ENCODE peak calls at places on chromosomes 12 and 14, in ten cellular contexts. B is A549, F is EH, T is adipocyte, V is heart right ventricle, X is IMR-90, N is PC-3, G is left kidney, S is foreskin fibroblast, O is cardiac fibroblast. Y is an unnamed sample.
A peak's percentile ranks its signal among the peaks of the same experiment; 100 is the strongest.

GRCh38 chr12:123713398-123714301 is 1.5 kb downstream of the ATP6V0A2 start:
- DNase-seq in B (no peak), F (peak; percentile 19), T (no peak), V (no peak), X (peak; percentile 10), N (peak; percentile 29), G (peak; percentile 14), S (peak; percentile 35), O (peak; percentile 14), Y (peak; percentile 12)

GRCh38 chr14:75793806-75794205 is 132.8 kb downstream of the TTLL5 start:
- DNase-seq in B (no peak), F (peak; percentile 18), T (peak; percentile 4), V (no peak), X (peak; percentile 20), N (peak; percentile 24), G (no peak), S (peak; percentile 27), O (peak; percentile 68), Y (no peak)

GRCh38 chr12:124779161-124780141 is 84.2 kb downstream of the SCARB1 start:
- DNase-seq in B (no peak), F (no peak), T (no peak), V (no peak), X (no peak), N (no peak), G (no peak), S (peak; percentile 11), O (no peak), Y (no peak)

GRCh38 chr12:118874698-118875548 is 106.4 kb upstream of the SRRM4 start:
- DNase-seq in B (no peak), F (no peak), T (no peak), V (no peak), X (no peak), N (peak; percentile 9), G (peak; percentile 38), S (no peak), O (no peak), Y (no peak)

GRCh38 chr12:12999276-12999958 is 648 bp downstream of the HEBP1 start:
- DNase-seq in B (peak; percentile 37), F (peak; percentile 50), T (peak; percentile 37), V (no peak), X (no peak), N (peak; percentile 3), G (no peak), S (peak; percentile 41), O (peak; percentile 27), Y (peak; percentile 9)

GRCh38 chr12:118607831-118608230 is 231.5 kb downstream of the SUDS3 start:
- DNase-seq in B (no peak), F (no peak), T (no peak), V (no peak), X (no peak), N (no peak), G (no peak), S (no peak), O (no peak), Y (no peak)

GRCh38 chr14:90660865-90661570 is 155.2 kb downstream of the TTC7B start:
- DNase-seq in B (no peak), F (no peak), T (no peak), V (peak; percentile 41), X (no peak), N (no peak), G (no peak), S (no peak), O (no peak), Y (no peak)

GRCh38 chr14:57317248-57317833 is 48.6 kb downstream of the AP5M1 start:
- DNase-seq in B (peak; percentile 59), F (peak; percentile 73), T (peak; percentile 92), V (peak; percentile 25), X (peak; percentile 78), N (peak; percentile 99), G (peak; percentile 90), S (peak; percentile 88), O (peak; percentile 85), Y (peak; percentile 44)